ENCODE peak calls at places on chromosome 18, in four cellular contexts. One of them, this sample, is unnamed. For H3K9me3, the result is how much of the 10 kb centered on the place peaks cover.

GRCh38 chr18:80198994-80199748 is 48.1 kb downstream of the PARD6G start:
- DNase-seq in psoas muscle: no peak
- DNase-seq in colonic mucosa: no peak
- DNase-seq in H1: no peak
- DNase-seq in this sample: no peak

GRCh38 chr18:45569566-45569965 is 45.7 kb upstream of the SLC14A2 start:
- DNase-seq in psoas muscle: no peak
- DNase-seq in H1: no peak
- DNase-seq in colonic mucosa: no peak
- DNase-seq in this sample: peak

GRCh38 chr18:36831139-36831538 is 2.2 kb downstream of the KIAA1328 start:
- DNase-seq in H1: no peak
- DNase-seq in psoas muscle: no peak
- DNase-seq in colonic mucosa: no peak
- DNase-seq in this sample: no peak

GRCh38 chr18:8750954-8751415 is 45.6 kb downstream of the MTCL1 start:
- DNase-seq in H1: no peak
- DNase-seq in colonic mucosa: no peak
- DNase-seq in psoas muscle: no peak
- DNase-seq in this sample: no peak

GRCh38 chr18:12307251-12307736 is 747 bp upstream of the TUBB6 start:
- DNase-seq in H1: no peak
- DNase-seq in colonic mucosa: peak
- DNase-seq in psoas muscle: peak
- DNase-seq in this sample: peak

GRCh38 chr18:58977801-58978200 is 113.1 kb downstream of the ZNF532 start:
- DNase-seq in psoas muscle: no peak
- DNase-seq in H1: no peak
- DNase-seq in colonic mucosa: no peak
- DNase-seq in this sample: no peak

GRCh38 chr18:46903406-46903805 is 13.9 kb downstream of the PIAS2 start:
- DNase-seq in colonic mucosa: no peak
- DNase-seq in psoas muscle: no peak
- DNase-seq in H1: no peak
- DNase-seq in this sample: no peak

GRCh38 chr18:30094556-30094955 is 948.0 kb downstream of the DSC3 start:
- DNase-seq in colonic mucosa: no peak
- DNase-seq in psoas muscle: no peak
- DNase-seq in H1: no peak
- DNase-seq in this sample: no peak

GRCh38 chr18:55524353-55525123 is 63.5 kb downstream of the TCF4 start:
- DNase-seq in psoas muscle: no peak
- DNase-seq in colonic mucosa: no peak
- DNase-seq in H1: no peak
- DNase-seq in this sample: no peak

GRCh38 chr18:9055185-9055584 is 47.3 kb upstream of the NDUFV2 start:
- DNase-seq in H1: no peak
- DNase-seq in colonic mucosa: no peak
- DNase-seq in psoas muscle: no peak
- DNase-seq in this sample: no peak

GRCh38 chr18:4599312-4599711 is 144.2 kb upstream of the DLGAP1 start:
- DNase-seq in psoas muscle: no peak
- DNase-seq in H1: no peak
- DNase-seq in colonic mucosa: no peak
- DNase-seq in this sample: no peak

GRCh38 chr18:30135938-30136337 is 906.6 kb downstream of the DSC3 start:
- DNase-seq in psoas muscle: no peak
- DNase-seq in colonic mucosa: no peak
- DNase-seq in H1: no peak
- DNase-seq in this sample: no peak

GRCh38 chr18:13289501-13290205 is 71.1 kb downstream of the LDLRAD4 start:
- DNase-seq in colonic mucosa: no peak
- DNase-seq in psoas muscle: peak
- DNase-seq in H1: no peak
- DNase-seq in this sample: no peak

GRCh38 chr18:65975536-65975935 is 224.7 kb downstream of the CDH7 start:
- DNase-seq in psoas muscle: no peak
- DNase-seq in H1: no peak
- DNase-seq in colonic mucosa: no peak
- DNase-seq in this sample: no peak

GRCh38 chr18:35397976-35398375 is 20.8 kb upstream of the ZNF396 start:
- DNase-seq in colonic mucosa: no peak
- DNase-seq in H1: no peak
- DNase-seq in psoas muscle: no peak
- DNase-seq in this sample: no peak

GRCh38 chr18:6878881-6879280 is 149.4 kb downstream of the ARHGAP28 start:
- DNase-seq in H1: no peak
- DNase-seq in colonic mucosa: no peak
- DNase-seq in psoas muscle: no peak
- DNase-seq in this sample: no peak

GRCh38 chr18:2699001-2699400 is 43.5 kb downstream of the SMCHD1 start:
- DNase-seq in colonic mucosa: no peak
- DNase-seq in psoas muscle: no peak
- DNase-seq in H1: no peak
- DNase-seq in this sample: no peak

GRCh38 chr18:56789004-56789888 is 138.1 kb downstream of the WDR7 start:
- DNase-seq in psoas muscle: no peak
- DNase-seq in colonic mucosa: peak
- DNase-seq in H1: no peak
- DNase-seq in this sample: no peak

GRCh38 chr18:56787392-56787791 is 136.2 kb downstream of the WDR7 start:
- DNase-seq in psoas muscle: no peak
- DNase-seq in colonic mucosa: no peak
- DNase-seq in H1: no peak
- DNase-seq in this sample: no peak

GRCh38 chr18:56785006-56785405 is 133.8 kb downstream of the WDR7 start:
- DNase-seq in psoas muscle: no peak
- DNase-seq in colonic mucosa: no peak
- DNase-seq in H1: no peak
- DNase-seq in this sample: no peak

GRCh38 chr18:56795381-56795780 is 144.2 kb downstream of the WDR7 start:
- DNase-seq in colonic mucosa: no peak
- DNase-seq in H1: no peak
- DNase-seq in psoas muscle: no peak
- DNase-seq in this sample: no peak

GRCh38 chr18:56789889-56790180 is 138.7 kb downstream of the WDR7 start:
- DNase-seq in H1: no peak
- DNase-seq in colonic mucosa: no peak
- DNase-seq in psoas muscle: no peak
- DNase-seq in this sample: no peak
- H3K27ac ChIP-seq in H1: no peak
- H3K27ac ChIP-seq in colonic mucosa: no peak
- H3K27ac ChIP-seq in psoas muscle: peak
- H3K27ac ChIP-seq in this sample: peak

GRCh38 chr18:76806301-76806700 is 16.1 kb upstream of the ZNF236 start:
- DNase-seq in H1: no peak
- DNase-seq in psoas muscle: no peak
- DNase-seq in colonic mucosa: no peak
- DNase-seq in this sample: no peak

GRCh38 chr18:76808561-76808960 is 13.8 kb upstream of the ZNF236 start:
- DNase-seq in psoas muscle: no peak
- DNase-seq in colonic mucosa: no peak
- DNase-seq in H1: no peak
- DNase-seq in this sample: no peak

GRCh38 chr18:76803413-76803812 is 18.9 kb upstream of the ZNF236 start:
- DNase-seq in colonic mucosa: no peak
- DNase-seq in H1: no peak
- DNase-seq in psoas muscle: no peak
- DNase-seq in this sample: no peak

GRCh38 chr18:76803814-76804213 is 18.5 kb upstream of the ZNF236 start:
- DNase-seq in psoas muscle: peak
- DNase-seq in H1: no peak
- DNase-seq in colonic mucosa: peak
- DNase-seq in this sample: peak

DNA sequence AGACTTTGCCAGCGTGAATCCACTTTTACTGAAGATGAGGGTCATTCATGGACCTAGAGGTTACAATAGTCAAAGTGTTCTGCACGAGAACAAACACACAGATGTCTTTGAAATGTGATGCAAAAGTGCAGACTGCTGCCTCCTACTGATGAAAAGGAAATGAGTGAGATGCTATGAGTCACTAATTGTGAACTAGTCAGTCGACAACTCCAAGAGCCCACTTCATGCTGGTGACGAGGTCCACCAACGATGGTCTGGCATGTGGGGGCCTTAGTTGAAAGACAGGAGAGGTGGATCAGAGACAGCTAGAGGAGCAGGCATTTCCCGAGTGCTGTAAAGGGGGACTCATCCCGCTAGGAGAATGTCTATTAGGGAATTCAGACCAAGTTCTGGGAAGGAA is 17.1 kb upstream of the ZNF236 start:
- DNase-seq in H1: no peak
- DNase-seq in colonic mucosa: no peak
- DNase-seq in psoas muscle: no peak
- DNase-seq in this sample: no peak
- TF ChIP-seq CTCF in H1: no peak
- TF ChIP-seq CTCF in colonic mucosa: no peak
- TF ChIP-seq CTCF in psoas muscle: no peak
- TF ChIP-seq CTCF in this sample: no peak

GRCh38 chr18:78790960-78791359 is 188.7 kb upstream of the SALL3 start:
- DNase-seq in colonic mucosa: no peak
- DNase-seq in psoas muscle: no peak
- DNase-seq in H1: no peak
- DNase-seq in this sample: no peak
- H3K9me3 ChIP-seq in colonic mucosa: under half
- H3K9me3 ChIP-seq in psoas muscle: under half
- H3K9me3 ChIP-seq in H1: under half
- H3K9me3 ChIP-seq in this sample: under half

DNA sequence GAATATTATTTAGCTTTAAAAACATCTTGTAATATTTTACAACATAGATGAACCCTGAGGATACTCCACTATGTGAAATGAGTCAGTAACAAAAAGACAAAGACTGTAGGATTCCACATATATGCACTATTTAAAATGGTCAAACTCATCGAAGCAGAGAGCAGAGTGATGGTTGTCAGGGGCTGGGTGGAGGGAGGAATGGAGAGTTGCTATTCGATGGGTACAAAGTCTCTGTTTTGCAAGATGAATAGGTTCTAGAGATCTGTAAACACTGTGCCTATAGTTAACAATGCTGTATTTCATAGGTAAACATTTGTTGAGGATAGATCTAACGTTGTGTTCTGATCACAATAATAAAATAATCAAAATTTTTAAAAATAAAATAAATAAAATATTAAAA is 1675.9 kb upstream of the CELF4 start:
- DNase-seq in colonic mucosa: no peak
- DNase-seq in H1: no peak
- DNase-seq in psoas muscle: no peak
- DNase-seq in this sample: no peak
- H3K27ac ChIP-seq in colonic mucosa: no peak
- H3K27ac ChIP-seq in H1: no peak
- H3K27ac ChIP-seq in psoas muscle: no peak
- H3K27ac ChIP-seq in this sample: no peak

GRCh38 chr18:48605408-48605845 is 66.6 kb downstream of the CTIF start:
- DNase-seq in H1: peak
- DNase-seq in colonic mucosa: no peak
- DNase-seq in psoas muscle: no peak
- DNase-seq in this sample: no peak
- TF ChIP-seq CTCF in H1: peak
- TF ChIP-seq CTCF in colonic mucosa: no peak
- TF ChIP-seq CTCF in psoas muscle: no peak
- TF ChIP-seq CTCF in this sample: no peak

DNA sequence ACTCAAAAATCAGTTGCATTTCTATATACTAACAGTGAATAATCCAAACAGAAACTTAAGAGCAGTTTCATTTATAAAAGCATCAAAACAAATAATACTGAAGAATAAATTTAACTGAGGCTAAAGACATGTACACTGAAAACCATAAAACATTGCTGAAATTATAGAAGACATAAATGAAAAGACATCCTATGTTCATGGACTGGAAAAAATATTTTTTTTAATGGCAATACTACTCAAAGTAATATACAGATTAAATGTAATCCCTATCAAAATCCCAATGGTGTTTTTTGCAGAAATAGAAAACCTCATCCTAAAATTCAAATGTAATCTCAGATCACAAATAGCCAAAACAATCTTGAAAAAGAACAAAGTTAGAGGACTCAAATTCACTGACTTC is 28.6 kb downstream of the ROCK1 start:
- DNase-seq in colonic mucosa: no peak
- DNase-seq in H1: no peak
- DNase-seq in psoas muscle: no peak
- DNase-seq in this sample: no peak
- H3K9me3 ChIP-seq in colonic mucosa: under half
- H3K9me3 ChIP-seq in H1: under half
- H3K9me3 ChIP-seq in psoas muscle: under half
- H3K9me3 ChIP-seq in this sample: under half

DNA sequence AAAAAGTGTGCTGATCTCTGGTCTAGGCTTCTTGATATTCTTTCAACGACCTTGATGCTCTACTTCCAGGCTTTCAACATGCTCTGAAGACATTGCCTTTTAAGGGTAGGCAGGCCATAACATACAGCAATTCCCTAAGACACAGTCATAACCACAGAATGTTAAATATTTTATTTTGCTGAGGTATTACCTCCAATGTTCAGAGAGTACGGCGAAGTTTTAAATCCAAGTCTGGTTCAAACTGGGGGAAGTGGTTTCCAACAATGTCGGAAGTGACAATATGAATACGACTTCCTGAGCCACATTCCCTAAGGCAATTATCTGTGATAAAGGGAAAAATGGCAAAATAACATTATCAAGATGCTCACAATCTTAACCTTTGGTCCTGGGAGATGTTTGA is 1077.9 kb upstream of the PIK3C3 start:
- DNase-seq in H1: no peak
- DNase-seq in colonic mucosa: no peak
- DNase-seq in psoas muscle: no peak
- DNase-seq in this sample: no peak
- H3K27ac ChIP-seq in H1: no peak
- H3K27ac ChIP-seq in colonic mucosa: no peak
- H3K27ac ChIP-seq in psoas muscle: no peak
- H3K27ac ChIP-seq in this sample: no peak

This sample was measured in left ventricle myocardium inferior.